ENCODE peak calls at places on chromosomes 11 and 22, in five cellular contexts. I is endothelial cell, K is Peyer's patch, S is AG04449, X is epithelial cell of proximal tubule. P is an unnamed sample.

GRCh38 chr11:31810779-31811647 is at the start of gene PAX6:
- DNase-seq in K (no peak), I (peak; percentile 57), X (peak; percentile 87), S (no peak), P (peak; percentile 87)

GRCh38 chr22:40036591-40037225 is 42.0 kb downstream of the FAM83F start:
- DNase-seq in I (peak; percentile 74), X (no peak), S (no peak), K (peak; percentile 74), P (peak; percentile 81)

GRCh38 chr11:46254135-46254491 is 23.3 kb upstream of the CREB3L1 start:
- DNase-seq in S (no peak), K (peak; percentile 73), I (no peak), X (no peak), P (no peak)

GRCh38 chr11:118610773-118611432 is 3.5 kb downstream of the PHLDB1 start:
- DNase-seq in I (peak; percentile 93), K (peak; percentile 95), S (no peak), X (no peak), P (peak; percentile 89)

GRCh38 chr11:108967571-108967970 is 302.7 kb downstream of the DDX10 start:
- DNase-seq in S (no peak), K (no peak), I (no peak), X (no peak), P (no peak)

GRCh38 chr11:22666320-22666699 is at the start of gene GAS2:
- DNase-seq in K (no peak), X (no peak), I (no peak), S (no peak), P (no peak)

GRCh38 chr11:86577663-86578636 is 94.5 kb downstream of the ME3 start:
- DNase-seq in S (no peak), I (no peak), X (peak; percentile 49), K (peak; percentile 82), P (no peak)

GRCh38 chr11:121538054-121538453 is 85.3 kb upstream of the SORL1-AS1 start:
- DNase-seq in X (no peak), S (no peak), K (no peak), I (no peak), P (no peak)

GRCh38 chr11:126440276-126440675 is 84.8 kb downstream of the ST3GAL4 start:
- DNase-seq in I (no peak), K (no peak), S (no peak), X (no peak), P (no peak)

GRCh38 chr11:118152552-118153471 is at the start of gene SCN4B:
- DNase-seq in S (no peak), X (no peak), I (peak; percentile 62), K (peak; percentile 55), P (peak; percentile 80)

GRCh38 chr11:4118107-4118506 is 23.5 kb downstream of the RRM1 start:
- DNase-seq in S (no peak), I (no peak), K (no peak), X (no peak), P (no peak)

GRCh38 chr22:44342347-44342956 is 29.7 kb upstream of the SHISAL1 start:
- DNase-seq in S (no peak), I (no peak), K (no peak), X (no peak), P (no peak)

GRCh38 chr22:48536691-48537591 is 1290.7 kb downstream of the BRD1 start:
- DNase-seq in K (no peak), S (no peak), I (no peak), X (no peak), P (no peak)

GRCh38 chr11:71060358-71060757 is 192.0 kb downstream of the SHANK2 start:
- DNase-seq in I (no peak), X (no peak), K (no peak), S (no peak), P (no peak)

GRCh38 chr11:6734616-6735015 is 37.2 kb downstream of the OR2AG2 start:
- DNase-seq in K (no peak), I (no peak), X (no peak), S (no peak), P (no peak)

GRCh38 chr22:20584872-20585639 is 77.6 kb downstream of the MED15 start:
- DNase-seq in S (no peak), K (no peak), X (no peak), I (no peak), P (no peak)

GRCh38 chr11:65894034-65894591 is 3.6 kb downstream of the CCDC85B start:
- DNase-seq in I (no peak), X (no peak), S (no peak), K (peak; percentile 82), P (no peak)

GRCh38 chr22:20533095-20533878 is 25.9 kb downstream of the MED15 start:
- DNase-seq in X (no peak), I (no peak), S (no peak), K (no peak), P (no peak)

GRCh38 chr11:11750479-11750878 is 91.3 kb upstream of the USP47 start:
- DNase-seq in K (no peak), S (no peak), I (no peak), X (no peak), P (no peak)

GRCh38 chr22:37880668-37881440 is 25.2 kb upstream of the MICALL1 start:
- DNase-seq in S (no peak), K (no peak), I (no peak), X (no peak), P (no peak)

GRCh38 chr11:68025047-68025446 is 5.4 kb upstream of the NDUFS8 start:
- DNase-seq in X (no peak), I (no peak), K (no peak), S (no peak), P (no peak)

GRCh38 chr11:62574363-62575057 is 819 bp upstream of the EEF1G start:
- DNase-seq in S (no peak), I (peak; percentile 19), X (no peak), K (peak; percentile 63), P (no peak)

GRCh38 chr11:17738350-17739207 is 4.0 kb downstream of the KCNC1 start:
- DNase-seq in X (no peak), I (no peak), S (no peak), K (peak; percentile 33), P (peak; percentile 75)

GRCh38 chr11:17734986-17735822 is 623 bp downstream of the KCNC1 start:
- DNase-seq in X (no peak), K (peak; percentile 60), I (peak; percentile 83), S (no peak), P (peak; percentile 69)

GRCh38 chr11:17736921-17737817 is 2.6 kb downstream of the KCNC1 start:
- DNase-seq in K (peak; percentile 28), X (no peak), I (no peak), S (no peak), P (peak; percentile 14)

GRCh38 chr11:17734418-17734911 is at the start of gene KCNC1:
- DNase-seq in I (peak; percentile 44), X (no peak), K (peak; percentile 13), S (no peak), P (peak; percentile 86)

GRCh38 chr11:17735823-17736772 is 1.5 kb downstream of the KCNC1 start:
- DNase-seq in S (no peak), I (no peak), X (no peak), K (peak; percentile 28), P (peak; percentile 63)
- TF ChIP-seq CTCF in S (peak; percentile 11), I (peak; percentile 74), X (no peak), K (no peak), P (peak; percentile 82)

DNA sequence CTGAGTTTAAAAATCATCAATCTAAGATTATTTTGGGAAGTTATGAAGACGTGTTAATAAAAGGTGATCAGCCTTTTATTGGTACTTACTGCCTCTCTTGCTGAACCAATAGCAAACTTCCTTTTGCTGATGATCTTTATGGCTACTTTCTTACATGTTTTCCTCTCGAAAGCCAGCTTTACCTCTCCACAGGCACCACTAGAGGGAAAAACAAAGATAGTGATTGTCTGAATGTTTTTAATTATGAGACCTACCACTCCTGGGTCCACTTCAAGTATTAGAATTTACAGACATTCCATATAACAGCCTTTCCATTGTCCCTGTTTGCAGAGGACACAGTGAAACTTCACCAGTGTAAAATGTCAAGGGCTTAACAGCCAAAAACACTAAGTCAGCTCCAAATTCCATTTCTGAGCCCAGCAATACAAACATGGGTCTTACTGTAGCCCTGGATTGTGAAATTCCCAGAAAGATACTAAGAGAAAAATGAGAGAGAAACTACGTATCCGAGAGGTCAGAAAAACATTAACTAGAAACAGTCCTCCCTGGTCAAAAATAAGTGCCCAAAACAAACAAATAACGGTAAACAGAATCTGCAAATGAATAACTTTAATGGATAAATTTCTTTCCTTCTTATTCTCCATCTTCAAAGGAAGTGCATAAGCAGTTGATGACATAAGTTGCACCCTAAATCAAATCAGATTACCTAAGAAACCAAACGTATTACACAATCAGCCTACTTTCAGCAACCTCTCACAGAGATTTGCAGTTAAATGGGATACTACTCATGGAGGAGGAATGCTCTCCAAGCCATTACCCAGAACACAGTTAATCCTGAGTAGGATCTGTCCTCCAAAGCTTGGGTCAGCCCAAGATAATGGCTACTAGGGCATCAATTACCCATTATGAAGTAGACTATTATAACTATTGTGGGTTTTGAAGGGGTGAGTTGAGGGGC is 29.5 kb downstream of the CHEK2 start:
- DNase-seq in S (peak; percentile 94), I (no peak), K (no peak), X (peak; percentile 99), P (no peak)
- TF ChIP-seq CTCF in S (no peak), I (no peak), K (no peak), X (peak; percentile 26), P (no peak)

GRCh38 chr11:64605656-64606585 is 14.9 kb downstream of the SLC22A12 start:
- DNase-seq in X (no peak), I (no peak), S (no peak), K (no peak), P (no peak)

GRCh38 chr11:64602466-64603070 is 11.5 kb downstream of the SLC22A12 start:
- DNase-seq in I (no peak), S (no peak), K (no peak), X (no peak), P (no peak)

GRCh38 chr11:64605248-64605560 is 14.2 kb downstream of the SLC22A12 start:
- DNase-seq in I (no peak), S (no peak), K (no peak), X (no peak), P (no peak)

GRCh38 chr11:64603411-64604110 is 12.5 kb downstream of the SLC22A12 start:
- DNase-seq in S (no peak), K (no peak), I (no peak), X (no peak), P (no peak)

GRCh38 chr11:64604458-64605247 is 13.6 kb downstream of the SLC22A12 start:
- DNase-seq in I (no peak), K (no peak), X (no peak), S (no peak), P (no peak)
- TF ChIP-seq CTCF in I (no peak), K (no peak), X (no peak), S (no peak), P (no peak)

GRCh38 chr22:50714150-50714549 is 23.9 kb upstream of the ACR start:
- DNase-seq in X (no peak), K (no peak), I (no peak), S (no peak), P (peak; percentile 3)
- TF ChIP-seq CTCF in X (no peak), K (no peak), I (no peak), S (no peak), P (no peak)

GRCh38 chr22:35177811-35178210 is 79.5 kb upstream of the HMGXB4 start:
- DNase-seq in X (no peak), I (no peak), S (no peak), K (no peak), P (no peak)
- TF ChIP-seq CTCF in X (no peak), I (no peak), S (no peak), K (no peak), P (no peak)